ENCODE peak calls at places on chromosomes 16 and 17, in four cellular contexts. S is left lung, H is heart right ventricle, P is uterus. M is an unnamed sample.

GRCh38 chr17:27354491-27355081 is 60.7 kb downstream of the WSB1 start:
- DNase-seq in S (no peak), H (no peak), P (no peak), M (no peak)

GRCh38 chr17:81291662-81292061 is 3.4 kb downstream of the SLC38A10 start:
- DNase-seq in S (peak; percentile 77), H (peak; percentile 71), P (peak; percentile 64), M (peak; percentile 89)

GRCh38 chr17:19646788-19647696 is 1.5 kb upstream of the ALDH3A2 start:
- DNase-seq in S (no peak), H (no peak), P (no peak), M (no peak)

GRCh38 chr16:74107795-74108610 is 188.6 kb upstream of the PSMD7 start:
- DNase-seq in S (no peak), H (no peak), P (no peak), M (no peak)

GRCh38 chr17:17382901-17383300 is 79.7 kb downstream of the NT5M start:
- DNase-seq in S (no peak), H (no peak), P (no peak), M (no peak)

GRCh38 chr17:50844117-50844700 is 8.8 kb downstream of the WFIKKN2 start:
- DNase-seq in S (no peak), H (no peak), P (no peak), M (no peak)

GRCh38 chr16:457732-458400 is 32.4 kb downstream of the RAB11FIP3 start:
- DNase-seq in S (no peak), H (no peak), P (no peak), M (no peak)

GRCh38 chr17:5049314-5049819 is 14.1 kb upstream of the SLC52A1 start:
- DNase-seq in S (no peak), H (no peak), P (no peak), M (no peak)

GRCh38 chr16:78606572-78606971 is 507.1 kb downstream of the WWOX start:
- DNase-seq in S (no peak), H (no peak), P (no peak), M (no peak)

GRCh38 chr17:27577124-27577761 is 53.7 kb upstream of the LGALS9 start:
- DNase-seq in S (no peak), H (no peak), P (no peak), M (no peak)

GRCh38 chr16:81831722-81832126 is 52.6 kb downstream of the PLCG2 start:
- DNase-seq in S (peak; percentile 89), H (peak; percentile 37), P (peak; percentile 20), M (peak; percentile 84)

GRCh38 chr16:57498031-57498430 is 11.7 kb upstream of the DOK4 start:
- DNase-seq in S (no peak), H (no peak), P (no peak), M (no peak)

GRCh38 chr16:78277374-78277773 is 177.9 kb downstream of the WWOX start:
- DNase-seq in S (no peak), H (no peak), P (no peak), M (no peak)

GRCh38 chr16:63061319-63061718 is 1025.1 kb upstream of the CDH8 start:
- DNase-seq in S (no peak), H (no peak), P (no peak), M (no peak)

GRCh38 chr16:86455116-86455515 is 55.2 kb upstream of the FOXF1 start:
- DNase-seq in S (no peak), H (no peak), P (no peak), M (no peak)

GRCh38 chr17:73697872-73698271 is 53.6 kb upstream of the SDK2 start:
- DNase-seq in S (no peak), H (no peak), P (no peak), M (no peak)

GRCh38 chr17:47611372-47612350 is 38.1 kb upstream of the KPNB1 start:
- DNase-seq in S (no peak), H (no peak), P (no peak), M (no peak)

GRCh38 chr16:75591001-75591852 is 25.0 kb downstream of the GABARAPL2 start:
- DNase-seq in S (peak; percentile 57), H (peak; percentile 45), P (peak; percentile 77), M (no peak)

GRCh38 chr16:83742076-83742475 is 65.7 kb upstream of the HSBP1 start:
- DNase-seq in S (no peak), H (no peak), P (no peak), M (no peak)

GRCh38 chr17:53950207-53950857 is 127.6 kb downstream of the KIF2B start:
- DNase-seq in S (no peak), H (no peak), P (no peak), M (no peak)

GRCh38 chr17:42676424-42677011 is at the start of gene PLEKHH3:
- DNase-seq in S (no peak), H (no peak), P (no peak), M (no peak)

GRCh38 chr17:721540-721937 is 6.9 kb upstream of the VPS53 start:
- DNase-seq in S (no peak), H (no peak), P (no peak), M (no peak)

GRCh38 chr17:728911-729310 is 3.5 kb upstream of the TLCD3A start:
- DNase-seq in S (no peak), H (no peak), P (no peak), M (no peak)

GRCh38 chr17:726331-726919 is 6.0 kb upstream of the TLCD3A start:
- DNase-seq in S (no peak), H (no peak), P (no peak), M (no peak)

GRCh38 chr17:725084-725483 is 7.3 kb upstream of the TLCD3A start:
- DNase-seq in S (no peak), H (no peak), P (no peak), M (no peak)

GRCh38 chr17:725746-726145 is 6.7 kb upstream of the TLCD3A start:
- DNase-seq in S (no peak), H (no peak), P (no peak), M (peak; percentile 68)
- H3K27ac ChIP-seq in S (no peak overlapping the region), H (no peak overlapping the region), P (no peak overlapping the region), M (peak overlapping the region; percentile 63)

DNA sequence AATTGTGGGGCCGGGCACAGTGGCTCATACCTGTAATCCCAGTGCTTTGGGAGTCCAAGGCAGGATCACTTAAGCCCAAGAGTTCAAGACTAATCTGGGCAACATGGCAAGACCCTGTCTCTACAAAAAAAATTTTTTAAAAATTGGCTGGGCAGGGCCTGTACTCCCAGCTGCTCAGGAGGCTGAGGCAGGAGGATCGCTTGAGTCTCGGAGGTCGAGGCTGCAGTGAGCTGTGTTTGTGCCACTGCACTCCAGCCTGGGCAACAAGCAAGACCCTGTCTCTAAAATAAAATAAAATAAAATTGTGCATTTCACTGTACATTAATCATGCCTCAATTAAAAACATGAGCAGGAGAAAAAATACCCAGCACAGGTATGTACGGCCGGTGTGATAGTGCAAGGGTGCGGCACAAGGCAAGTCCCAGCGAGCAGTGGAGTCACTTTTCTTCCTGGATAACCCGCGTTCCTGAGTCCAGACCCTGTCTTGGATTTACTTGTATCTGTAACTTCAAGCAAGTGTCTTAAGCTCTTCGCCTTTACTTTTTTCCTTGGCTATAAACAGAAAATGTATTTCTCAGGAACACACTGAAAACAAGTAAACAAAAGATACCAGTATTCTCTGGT is 11.4 kb downstream of the ZDHHC7 start:
- DNase-seq in S (no peak), H (no peak), P (no peak), M (no peak)
- TF ChIP-seq CTCF in S (no peak), H (no peak), P (no peak), M (no peak)

DNA sequence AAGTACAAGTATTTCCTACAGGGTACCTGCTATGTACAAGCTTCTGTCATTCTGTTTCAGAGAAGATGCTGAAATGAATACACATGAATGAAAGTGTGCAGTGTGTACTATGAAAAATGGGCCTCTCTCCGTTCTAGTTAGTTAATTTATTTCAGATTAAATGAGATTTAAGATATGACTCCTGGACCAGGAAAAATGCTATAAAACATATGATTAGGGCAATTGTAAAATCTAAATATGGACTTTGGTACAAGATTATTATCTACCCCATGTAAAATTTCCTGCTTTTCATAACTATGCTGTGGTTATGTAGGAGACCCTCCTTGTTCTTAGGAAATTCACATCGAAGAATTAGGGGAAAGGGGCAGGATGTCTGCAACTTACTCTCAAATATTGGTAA is 28.9 kb downstream of the MYO1D start:
- DNase-seq in S (no peak), H (no peak), P (no peak), M (no peak)
- H3K4me3 ChIP-seq in S (no peak overlapping the region), H (no peak overlapping the region), P (no peak overlapping the region), M (no peak overlapping the region)

GRCh38 chr16:47721016-47721673 is 260.0 kb downstream of the PHKB start:
- DNase-seq in S (no peak), H (no peak), P (no peak), M (no peak)

GRCh38 chr16:47725188-47725695 is 264.1 kb downstream of the PHKB start:
- DNase-seq in S (no peak), H (no peak), P (no peak), M (no peak)

GRCh38 chr16:47727131-47727530 is 266.0 kb downstream of the PHKB start:
- DNase-seq in S (no peak), H (no peak), P (no peak), M (no peak)

GRCh38 chr16:47726031-47726675 is 265.0 kb downstream of the PHKB start:
- DNase-seq in S (no peak), H (no peak), P (no peak), M (no peak)

DNA sequence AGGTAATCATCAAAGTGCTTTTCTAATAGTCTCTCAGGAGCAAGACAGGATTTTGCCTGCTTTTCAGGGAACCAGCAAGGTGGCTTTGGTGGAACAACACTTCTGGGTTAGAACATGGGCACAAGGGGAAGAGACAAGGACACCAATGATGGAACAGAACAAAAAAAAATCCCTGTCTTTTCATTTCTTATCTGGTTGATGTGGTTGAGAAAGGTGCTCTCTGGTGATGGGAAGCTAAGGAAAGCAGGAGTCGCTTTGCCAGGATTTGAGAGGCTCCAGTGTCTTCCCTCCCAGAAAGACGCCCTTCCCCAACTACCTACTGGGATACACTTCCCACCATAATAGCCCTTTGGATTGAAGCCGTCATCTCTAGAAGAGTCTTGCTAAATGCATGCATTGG is 263.3 kb downstream of the PHKB start:
- DNase-seq in S (no peak), H (no peak), P (no peak), M (no peak)
- H3K27ac ChIP-seq in S (no peak overlapping the region), H (no peak overlapping the region), P (no peak overlapping the region), M (no peak overlapping the region)

GRCh38 chr17:29866746-29867404 is 63.2 kb downstream of the SSH2 start:
- DNase-seq in S (no peak), H (no peak), P (no peak), M (no peak)

GRCh38 chr17:29857823-29858222 is 72.2 kb downstream of the SSH2 start:
- DNase-seq in S (no peak), H (no peak), P (no peak), M (no peak)

GRCh38 chr17:29862951-29863350 is 67.1 kb downstream of the SSH2 start:
- DNase-seq in S (no peak), H (no peak), P (no peak), M (no peak)

GRCh38 chr17:29867643-29868181 is 62.3 kb downstream of the SSH2 start:
- DNase-seq in S (no peak), H (no peak), P (no peak), M (no peak)

GRCh38 chr17:29862127-29862526 is 67.9 kb downstream of the SSH2 start:
- DNase-seq in S (no peak), H (no peak), P (no peak), M (no peak)
- TF ChIP-seq CTCF in S (no peak), H (no peak), P (no peak), M (no peak)

GRCh38 chr17:28839221-28839620 is 3.4 kb downstream of the FAM222B start:
- DNase-seq in S (no peak), H (no peak), P (no peak), M (no peak)
- H3K4me3 ChIP-seq in S (no peak overlapping the region), H (no peak overlapping the region), P (no peak overlapping the region), M (no peak overlapping the region)

GRCh38 chr17:62705781-62706597 is 78.5 kb downstream of the MRC2 start:
- DNase-seq in S (peak; percentile 13), H (no peak), P (no peak), M (peak; percentile 47)
- H3K27ac ChIP-seq in S (no peak overlapping the region), H (peak overlapping the region; percentile 87), P (peak overlapping the region; percentile 68), M (no peak overlapping the region)